ENCODE peak calls at places on chromosomes 1 and 21, in four cellular contexts. W, A, X and T are unnamed samples. For H3K4me1, the result is how much of the 10 kb centered on the place peaks cover.

GRCh38 chr21:31136891-31137290 is 98.6 kb upstream of the KRTAP19-8 start:
- DNase-seq in W (no peak), A (no peak), X (no peak), T (no peak)

GRCh38 chr1:153623091-153623490 is 4.2 kb downstream of the S100A13 start:
- DNase-seq in W (no peak), A (no peak), X (no peak), T (no peak)

GRCh38 chr1:184919892-184920291 is 54.4 kb downstream of the NIBAN1 start:
- DNase-seq in W (no peak), A (no peak), X (no peak), T (no peak)

GRCh38 chr21:44948426-44949120 is 8.7 kb downstream of the SLX9 start:
- DNase-seq in W (no peak), A (no peak), X (no peak), T (peak)

GRCh38 chr1:153539395-153540093 is 1.2 kb downstream of the S100A5 start:
- DNase-seq in W (no peak), A (no peak), X (no peak), T (no peak)

GRCh38 chr1:116931016-116931918 is 21.6 kb downstream of the PTGFRN start:
- DNase-seq in W (no peak), A (no peak), X (no peak), T (no peak)

GRCh38 chr21:38768385-38769071 is 37.2 kb upstream of the ETS2 start:
- DNase-seq in W (no peak), A (no peak), X (no peak), T (no peak)

GRCh38 chr1:151458936-151459330 is 361 bp downstream of the POGZ start:
- DNase-seq in W (peak), A (peak), X (peak), T (peak)

GRCh38 chr21:41802684-41803083 is 35.8 kb upstream of the RIPK4 start:
- DNase-seq in W (peak), A (peak), X (peak), T (peak)

GRCh38 chr1:18649713-18650370 is 19.2 kb downstream of the PAX7 start:
- DNase-seq in W (no peak), A (no peak), X (no peak), T (no peak)

GRCh38 chr1:9294910-9295636 is 2.4 kb downstream of the SPSB1 start:
- DNase-seq in W (no peak), A (no peak), X (no peak), T (peak)

GRCh38 chr1:87058343-87058649 is 143.9 kb downstream of the HS2ST1 start:
- DNase-seq in W (no peak), A (no peak), X (no peak), T (no peak)

GRCh38 chr1:20194770-20195463 is 8.6 kb upstream of the PLA2G2C start:
- DNase-seq in W (peak), A (peak), X (peak), T (peak)

GRCh38 chr1:210617306-210617705 is 288.6 kb downstream of the HHAT start:
- DNase-seq in W (no peak), A (no peak), X (no peak), T (no peak)

GRCh38 chr1:231857609-231858008 is 231.0 kb downstream of the DISC1 start:
- DNase-seq in W (no peak), A (no peak), X (no peak), T (no peak)

GRCh38 chr1:54869173-54869851 is 17.7 kb downstream of the DHCR24 start:
- DNase-seq in W (no peak), A (no peak), X (no peak), T (no peak)

GRCh38 chr21:41598561-41599511 is 90.9 kb upstream of the TMPRSS2 start:
- DNase-seq in W (no peak), A (peak), X (no peak), T (peak)

GRCh38 chr1:162902372-162902771 is 41.4 kb upstream of the CCDC190 start:
- DNase-seq in W (no peak), A (no peak), X (no peak), T (no peak)

GRCh38 chr1:33256335-33256700 is at the start of gene ZNF362:
- DNase-seq in W (peak), A (peak), X (peak), T (peak)

GRCh38 chr1:185929759-185930158 is 195.6 kb downstream of the HMCN1 start:
- DNase-seq in W (no peak), A (no peak), X (no peak), T (no peak)

GRCh38 chr1:214234635-214235025 is 46.3 kb upstream of the SMYD2 start:
- DNase-seq in W (no peak), A (no peak), X (no peak), T (no peak)

GRCh38 chr1:24909388-24909898 is 20.6 kb downstream of the RUNX3 start:
- DNase-seq in W (peak), A (no peak), X (peak), T (peak)

GRCh38 chr1:93821412-93822144 is 57.4 kb downstream of the DNTTIP2 start:
- DNase-seq in W (no peak), A (no peak), X (no peak), T (no peak)

GRCh38 chr1:87140831-87141540 is 187.7 kb upstream of the LMO4 start:
- DNase-seq in W (no peak), A (no peak), X (no peak), T (no peak)

GRCh38 chr1:40299366-40300248 is 17.5 kb downstream of the COL9A2 start:
- DNase-seq in W (no peak), A (no peak), X (no peak), T (peak)

GRCh38 chr21:25732091-25732760 is 2.5 kb downstream of the ATP5PF start:
- DNase-seq in W (no peak), A (no peak), X (no peak), T (no peak)

GRCh38 chr1:67261646-67262045 is 46.0 kb upstream of the IL12RB2 start:
- DNase-seq in W (no peak), A (no peak), X (no peak), T (no peak)

GRCh38 chr1:6086358-6086757 is 40.7 kb downstream of the KCNAB2 start:
- DNase-seq in W (no peak), A (no peak), X (no peak), T (no peak)

GRCh38 chr1:228792601-228793000 is 57.3 kb downstream of the RHOU start:
- DNase-seq in W (no peak), A (no peak), X (no peak), T (no peak)

GRCh38 chr1:200180821-200181220 is 153.3 kb downstream of the NR5A2 start:
- DNase-seq in W (no peak), A (no peak), X (no peak), T (no peak)

GRCh38 chr1:185966487-185966886 is 232.3 kb downstream of the HMCN1 start:
- DNase-seq in W (no peak), A (no peak), X (no peak), T (no peak)

GRCh38 chr1:1322952-1323351 is 1.5 kb downstream of the INTS11 start:
- DNase-seq in W (no peak), A (no peak), X (no peak), T (no peak)
- H3K4me1 ChIP-seq in W (under half), A (under half), X (under half), T (under half)

DNA sequence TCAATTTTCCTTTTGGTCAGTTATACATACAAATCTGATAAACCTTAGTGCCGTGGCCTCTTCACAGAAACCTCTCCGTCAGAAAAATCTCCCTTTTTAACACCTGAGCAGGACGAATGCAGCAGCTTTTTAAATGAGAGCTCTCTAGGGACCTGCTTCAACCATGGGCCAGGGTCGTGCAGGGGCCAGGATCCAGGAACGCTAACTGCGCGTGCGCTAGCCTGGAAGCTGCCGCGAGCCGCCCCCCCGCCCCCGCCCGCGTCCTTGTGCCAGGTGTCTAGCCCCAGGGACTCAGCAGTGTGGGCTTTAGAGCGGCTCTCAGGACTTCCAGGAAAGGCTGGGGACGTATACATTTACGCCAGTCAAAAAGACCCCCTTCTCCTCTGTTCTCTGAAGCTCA is 136.8 kb upstream of the FMN2 start:
- DNase-seq in W (no peak), A (no peak), X (no peak), T (no peak)
- H3K27ac ChIP-seq in W (no peak), A (no peak), X (no peak), T (no peak)

GRCh38 chr1:90922202-90922601 is 99.6 kb downstream of the ZNF644 start:
- DNase-seq in W (no peak), A (no peak), X (no peak), T (no peak)
- H3K4me1 ChIP-seq in W (under half), A (under half), X (under half), T (under half)

DNA sequence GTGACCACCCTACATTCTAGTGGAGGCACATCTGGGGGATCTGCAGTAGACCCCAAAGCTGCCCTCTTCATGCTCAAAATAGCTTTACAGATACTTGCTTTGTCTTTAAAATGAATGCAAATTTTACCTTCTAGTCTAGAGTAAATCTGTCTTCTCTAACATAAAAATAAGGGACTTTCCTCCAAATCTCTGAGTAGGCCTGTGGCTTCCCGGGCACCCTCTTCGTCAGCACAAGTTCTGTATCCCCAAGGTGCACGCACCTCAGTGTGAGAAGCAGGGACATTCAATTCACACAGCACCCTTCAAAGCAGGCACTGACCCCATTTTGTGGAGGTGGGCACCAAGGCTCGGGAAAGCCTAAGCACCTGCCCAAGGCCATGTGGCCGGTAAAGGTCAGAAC is 19.0 kb downstream of the MEF2D start:
- DNase-seq in W (no peak), A (no peak), X (no peak), T (no peak)
- H3K27ac ChIP-seq in W (peak), A (no peak), X (no peak), T (no peak)

DNA sequence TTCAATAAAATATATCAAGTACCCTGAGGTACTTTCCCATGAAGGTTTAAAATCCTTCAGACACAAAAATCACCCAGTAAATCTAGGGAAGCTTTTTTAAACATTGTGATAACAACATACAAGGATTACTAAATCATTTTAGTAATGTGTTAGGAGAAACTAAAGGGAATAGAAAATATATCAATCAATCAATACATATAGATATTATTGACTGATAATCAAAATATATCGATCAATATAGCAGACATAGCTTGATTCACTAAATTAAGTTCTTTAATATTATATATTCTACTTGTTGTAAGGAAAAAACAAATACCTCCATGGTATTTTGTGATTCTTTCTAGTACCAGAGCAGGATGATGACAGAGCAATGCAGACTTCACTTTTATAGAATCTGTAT is 35.2 kb downstream of the MAP3K21 start:
- DNase-seq in W (no peak), A (no peak), X (no peak), T (no peak)
- H3K4me1 ChIP-seq in W (under half), A (under half), X (under half), T (under half)

GRCh38 chr1:234585333-234586055 is 24.5 kb downstream of the IRF2BP2 start:
- DNase-seq in W (peak), A (no peak), X (no peak), T (no peak)

GRCh38 chr1:234584431-234584805 is 25.6 kb downstream of the IRF2BP2 start:
- DNase-seq in W (no peak), A (no peak), X (no peak), T (no peak)

GRCh38 chr1:234586304-234586703 is 23.7 kb downstream of the IRF2BP2 start:
- DNase-seq in W (no peak), A (no peak), X (no peak), T (no peak)

GRCh38 chr1:234583755-234584430 is 26.1 kb downstream of the IRF2BP2 start:
- DNase-seq in W (peak), A (peak), X (no peak), T (no peak)

GRCh38 chr1:234584926-234585325 is 25.1 kb downstream of the IRF2BP2 start:
- DNase-seq in W (no peak), A (no peak), X (peak), T (no peak)
- H3K27ac ChIP-seq in W (peak), A (no peak), X (peak), T (peak)

GRCh38 chr1:91876751-91877573 is 9.0 kb downstream of the TGFBR3 start:
- DNase-seq in W (no peak), A (no peak), X (no peak), T (no peak)
- H3K4me1 ChIP-seq in W (under half), A (under half), X (under half), T (under half)